ENCODE peak calls at places on chromosomes 12 and 14, in four cellular contexts. E is stomach, C is GM12892, B is suprapubic skin. P is an unnamed sample.

GRCh38 chr12:80316141-80316700 is 127.8 kb upstream of the PTPRQ start:
- DNase-seq in E (no peak), C (no peak), B (no peak), P (no peak)

GRCh38 chr12:1606021-1606622 is 11.7 kb upstream of the FBXL14 start:
- DNase-seq in E (peak), C (no peak), B (peak), P (peak)

GRCh38 chr12:46661161-46661845 is 164.5 kb downstream of the SLC38A4 start:
- DNase-seq in E (no peak), C (no peak), B (no peak), P (no peak)

GRCh38 chr14:73802431-73803188 is 49.0 kb upstream of the PTGR2 start:
- DNase-seq in E (no peak), C (no peak), B (peak), P (peak)

GRCh38 chr14:91350813-91351507 is 66.7 kb downstream of the CCDC88C start:
- DNase-seq in E (no peak), C (no peak), B (no peak), P (no peak)

GRCh38 chr12:127750076-127750840 is 516.7 kb upstream of the TMEM132C start:
- DNase-seq in E (no peak), C (no peak), B (no peak), P (no peak)

GRCh38 chr12:101414533-101415119 is 7.1 kb upstream of the ARL1 start:
- DNase-seq in E (no peak), C (no peak), B (no peak), P (no peak)

GRCh38 chr12:89999699-90000505 is 291.3 kb upstream of the ATP2B1 start:
- DNase-seq in E (no peak), C (no peak), B (no peak), P (no peak)

GRCh38 chr14:51593397-51593796 is 58.3 kb upstream of the FRMD6 start:
- DNase-seq in E (no peak), C (no peak), B (no peak), P (no peak)

GRCh38 chr14:20516921-20517320 is 11.6 kb downstream of the RNASE10 start:
- DNase-seq in E (no peak), C (no peak), B (no peak), P (no peak)

GRCh38 chr12:78683031-78683430 is 181.5 kb upstream of the SYT1 start:
- DNase-seq in E (no peak), C (no peak), B (no peak), P (no peak)

GRCh38 chr12:57033428-57033827 is 16.5 kb downstream of the MYO1A start:
- DNase-seq in E (no peak), C (no peak), B (no peak), P (no peak)

GRCh38 chr12:12934556-12934955 is 17.4 kb downstream of the GPRC5D start:
- DNase-seq in E (no peak), C (no peak), B (no peak), P (no peak)

GRCh38 chr14:64191756-64192155 is 102.4 kb downstream of the ESR2 start:
- DNase-seq in E (no peak), C (no peak), B (no peak), P (no peak)

GRCh38 chr12:128076188-128076587 is 190.8 kb upstream of the TMEM132C start:
- DNase-seq in E (no peak), C (no peak), B (no peak), P (no peak)

GRCh38 chr14:36513012-36513420 is 7.0 kb downstream of the NKX2-1 start:
- DNase-seq in E (no peak), C (no peak), B (no peak), P (no peak)

GRCh38 chr12:15904378-15904920 is 6.7 kb upstream of the DERA start:
- DNase-seq in E (no peak), C (no peak), B (no peak), P (no peak)
- TF ChIP-seq POLR2A in E (no peak), C (no peak), B (no peak), P (no peak)

GRCh38 chr14:101986953-101987352 is 22.6 kb downstream of the DYNC1H1 start:
- DNase-seq in E (no peak), C (no peak), B (no peak), P (no peak)

GRCh38 chr14:101997429-101998336 is 33.3 kb downstream of the DYNC1H1 start:
- DNase-seq in E (no peak), C (no peak), B (no peak), P (no peak)

GRCh38 chr14:101991336-101991735 is 27.0 kb downstream of the DYNC1H1 start:
- DNase-seq in E (no peak), C (no peak), B (no peak), P (no peak)

GRCh38 chr14:101988377-101988776 is 24.0 kb downstream of the DYNC1H1 start:
- DNase-seq in E (no peak), C (no peak), B (no peak), P (no peak)

GRCh38 chr14:101992708-101993107 is 28.3 kb downstream of the DYNC1H1 start:
- DNase-seq in E (no peak), C (peak), B (no peak), P (no peak)
- TF ChIP-seq POLR2A in E (no peak), C (no peak), B (no peak), P (no peak)

GRCh38 chr14:100240725-100241032 is 1.7 kb downstream of the YY1 start:
- DNase-seq in E (no peak), C (no peak), B (no peak), P (no peak)

GRCh38 chr14:100239200-100239839 is 376 bp downstream of the YY1 start:
- DNase-seq in E (no peak), C (no peak), B (peak), P (peak)

GRCh38 chr14:100241279-100241678 is 2.3 kb downstream of the YY1 start:
- DNase-seq in E (no peak), C (no peak), B (no peak), P (no peak)

GRCh38 chr14:100238419-100239199 is at the start of gene YY1:
- DNase-seq in E (peak), C (peak), B (peak), P (peak)

DNA sequence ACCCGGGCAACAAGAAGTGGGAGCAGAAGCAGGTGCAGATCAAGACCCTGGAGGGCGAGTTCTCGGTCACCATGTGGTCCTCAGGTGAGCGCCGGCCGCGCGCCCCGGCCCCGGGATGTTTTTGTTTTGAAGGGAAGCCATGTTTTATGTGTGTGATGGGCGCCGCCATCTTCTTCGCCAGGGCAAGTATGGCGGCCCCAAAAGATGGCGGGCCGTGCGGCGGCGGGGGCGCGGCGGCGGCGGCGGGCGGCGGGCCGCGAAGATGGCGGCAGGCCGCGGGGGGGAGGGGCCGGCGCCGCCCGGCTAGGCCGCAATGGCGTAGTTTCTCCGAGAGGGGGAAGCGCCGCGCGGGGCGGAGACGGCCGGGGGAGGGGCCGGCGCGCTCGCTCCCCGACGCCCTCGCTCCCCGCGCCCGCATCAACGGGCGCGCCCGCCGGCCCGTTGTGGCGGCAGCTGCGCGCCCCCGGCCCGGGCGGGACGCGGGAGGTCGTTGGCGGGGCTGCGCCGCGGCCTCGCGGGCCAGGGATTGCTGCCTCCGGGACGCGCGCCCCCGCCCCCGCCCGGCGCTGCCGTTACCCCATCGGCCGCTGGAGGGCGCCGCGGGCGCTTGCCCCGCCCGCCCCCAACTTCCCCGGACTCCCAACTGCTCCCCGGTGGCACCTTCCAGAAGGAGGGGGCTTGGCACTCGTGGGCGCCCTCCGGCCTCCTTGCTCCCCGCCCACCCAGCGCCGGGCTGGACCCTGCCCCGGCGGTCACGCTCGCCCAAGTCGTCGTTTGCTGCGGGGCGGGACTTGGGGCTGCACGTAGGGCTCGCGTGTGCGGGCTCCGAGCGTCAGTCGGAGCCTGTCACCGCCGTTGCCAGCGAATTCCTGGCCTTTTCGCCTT is 1.1 kb downstream of the YY1 start:
- DNase-seq in E (peak), C (peak), B (peak), P (peak)
- TF ChIP-seq POLR2A in E (no peak), C (peak), B (no peak), P (no peak)

GRCh38 chr14:24367506-24368214 is at the start of gene NFATC4:
- DNase-seq in E (peak), C (no peak), B (peak), P (peak)

GRCh38 chr14:24368215-24368561 is 204 bp downstream of the NFATC4 start:
- DNase-seq in E (no peak), C (no peak), B (no peak), P (no peak)

GRCh38 chr14:24369907-24370687 is 2.1 kb downstream of the NFATC4 start:
- DNase-seq in E (no peak), C (no peak), B (no peak), P (no peak)

GRCh38 chr14:24369463-24369862 is 1.5 kb downstream of the NFATC4 start:
- DNase-seq in E (no peak), C (no peak), B (no peak), P (no peak)

GRCh38 chr14:24368562-24369252 is 723 bp downstream of the NFATC4 start:
- DNase-seq in E (no peak), C (peak), B (peak), P (peak)
- TF ChIP-seq POLR2A in E (no peak), C (no peak), B (no peak), P (no peak)

DNA sequence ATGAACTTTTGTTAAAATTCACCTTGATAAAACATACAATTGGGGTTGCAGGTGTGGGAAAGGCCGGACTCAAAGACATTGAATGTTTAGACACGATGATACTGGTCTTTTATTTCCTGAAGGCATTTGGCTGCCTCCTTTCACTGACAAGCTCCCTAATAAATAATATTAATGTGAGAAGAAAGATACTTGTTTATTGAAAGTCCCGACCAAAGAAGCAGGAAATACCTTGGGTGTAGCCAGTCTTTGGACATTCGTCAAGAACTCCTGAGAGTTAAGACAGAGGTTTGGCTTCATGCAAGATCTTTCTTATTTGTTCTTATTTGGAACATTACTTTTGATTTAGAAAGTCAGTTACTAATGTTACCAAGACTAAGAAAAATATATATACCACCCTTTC is 1133.8 kb upstream of the SEL1L start:
- DNase-seq in E (no peak), C (no peak), B (no peak), P (no peak)
- TF ChIP-seq POLR2A in E (no peak), C (no peak), B (no peak), P (no peak)

GRCh38 chr12:113437729-113438100 is 15.5 kb downstream of the SDSL start:
- DNase-seq in E (no peak), C (no peak), B (no peak), P (no peak)
- TF ChIP-seq POLR2A in E (no peak), C (no peak), B (no peak), P (no peak)

GRCh38 chr14:61401461-61401860 is 80.1 kb downstream of the PRKCH start:
- DNase-seq in E (no peak), C (no peak), B (no peak), P (no peak)

GRCh38 chr14:61404637-61405036 is 83.3 kb downstream of the PRKCH start:
- DNase-seq in E (no peak), C (no peak), B (no peak), P (no peak)

GRCh38 chr14:61406670-61407069 is 85.3 kb downstream of the PRKCH start:
- DNase-seq in E (no peak), C (no peak), B (no peak), P (no peak)

GRCh38 chr14:61406198-61406597 is 84.8 kb downstream of the PRKCH start:
- DNase-seq in E (no peak), C (no peak), B (no peak), P (no peak)

GRCh38 chr14:61403411-61403810 is 82.0 kb downstream of the PRKCH start:
- DNase-seq in E (no peak), C (no peak), B (no peak), P (no peak)
- TF ChIP-seq POLR2A in E (no peak), C (no peak), B (no peak), P (no peak)

P was measured in breast epithelium.